ENCODE peak calls at places on chromosome 12, in four cellular contexts. Q, P, F and C are unnamed samples.

GRCh38 chr12:16349132-16349463 is 1.7 kb downstream of the MGST1 start:
- DNase-seq in Q (no peak), P (peak; percentile 66), F (peak; percentile 81), C (peak; percentile 36)

GRCh38 chr12:57745485-57745881 is 644 bp downstream of the TSPAN31 start:
- DNase-seq in F (no peak), P (peak; percentile 50), Q (no peak), C (no peak)

GRCh38 chr12:65894624-65895023 is 70.3 kb downstream of the HMGA2 start:
- DNase-seq in Q (no peak), F (no peak), P (no peak), C (no peak)

GRCh38 chr12:75565795-75566194 is 54.4 kb upstream of the KRR1 start:
- DNase-seq in F (no peak), Q (no peak), P (no peak), C (no peak)

GRCh38 chr12:96766232-96766631 is 140.8 kb upstream of the NEDD1 start:
- DNase-seq in F (peak; percentile 1), Q (peak; percentile 13), P (no peak), C (no peak)

GRCh38 chr12:105083551-105084105 is 630 bp downstream of the ALDH1L2 start:
- DNase-seq in P (peak; percentile 63), Q (no peak), F (no peak), C (peak; percentile 28)

GRCh38 chr12:12902036-12902435 is 10.7 kb downstream of the GPRC5A start:
- DNase-seq in F (no peak), Q (no peak), P (no peak), C (peak; percentile 40)

GRCh38 chr12:107522692-107523477 is 162.7 kb upstream of the PWP1 start:
- DNase-seq in P (peak; percentile 21), Q (peak; percentile 23), F (peak; percentile 20), C (no peak)

GRCh38 chr12:124618291-124618902 is 51.0 kb upstream of the NCOR2 start:
- DNase-seq in F (no peak), P (no peak), Q (no peak), C (no peak)

GRCh38 chr12:25433581-25434325 is 119.3 kb downstream of the LMNTD1 start:
- DNase-seq in P (no peak), Q (no peak), F (no peak), C (peak; percentile 14)

GRCh38 chr12:52794479-52795331 is 1.2 kb downstream of the KRT3 start:
- DNase-seq in Q (no peak), P (no peak), F (no peak), C (no peak)

GRCh38 chr12:119729871-119730270 is 61.9 kb downstream of the PRKAB1 start:
- DNase-seq in P (no peak), F (no peak), Q (no peak), C (no peak)

GRCh38 chr12:71194657-71195056 is 36.9 kb upstream of the TSPAN8 start:
- DNase-seq in P (no peak), Q (no peak), F (no peak), C (no peak)

GRCh38 chr12:52683575-52684300 is 3.5 kb upstream of the KRT1 start:
- DNase-seq in Q (no peak), F (no peak), P (no peak), C (no peak)

GRCh38 chr12:108859923-108860291 is 2.5 kb upstream of the SSH1 start:
- DNase-seq in P (no peak), Q (no peak), F (no peak), C (no peak)

GRCh38 chr12:131164096-131164872 is 210.6 kb downstream of the ADGRD1 start:
- DNase-seq in F (no peak), Q (no peak), P (peak; percentile 38), C (no peak)

GRCh38 chr12:82359115-82359478 is 768 bp downstream of the METTL25 start:
- DNase-seq in Q (no peak), F (no peak), P (peak; percentile 41), C (no peak)

GRCh38 chr12:130816055-130816454 is 23.0 kb downstream of the STX2 start:
- DNase-seq in P (no peak), F (no peak), Q (no peak), C (no peak)

GRCh38 chr12:57456145-57456700 is 1.1 kb downstream of the INHBE start:
- DNase-seq in F (peak; percentile 77), Q (no peak), P (peak; percentile 75), C (peak; percentile 44)

GRCh38 chr12:77152623-77153193 is 87.3 kb upstream of the E2F7 start:
- DNase-seq in P (no peak), F (peak; percentile 5), Q (no peak), C (peak; percentile 68)

GRCh38 chr12:77153706-77154105 is 88.3 kb upstream of the E2F7 start:
- DNase-seq in P (no peak), F (no peak), Q (no peak), C (no peak)

DNA sequence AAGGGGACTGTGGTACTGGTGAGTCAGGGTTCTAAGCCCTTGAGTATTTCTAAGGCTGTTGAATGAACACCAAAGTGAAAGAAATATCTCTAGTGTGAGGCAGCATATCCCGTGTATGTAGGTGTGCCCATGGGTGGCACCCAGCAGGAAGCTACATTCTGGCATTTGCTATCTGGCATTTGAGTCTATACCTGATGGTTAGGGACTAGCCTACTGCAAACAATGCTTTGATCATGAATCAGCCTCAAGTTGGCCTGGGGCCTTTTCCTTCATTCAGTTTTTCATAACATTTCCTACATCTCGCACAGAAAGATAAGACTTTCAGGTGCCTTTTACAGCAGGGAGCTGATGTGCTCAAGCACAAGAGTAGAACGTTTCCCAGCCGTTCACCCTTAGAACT is 85.7 kb upstream of the E2F7 start:
- DNase-seq in Q (no peak), P (no peak), F (no peak), C (no peak)
- TF ChIP-seq JUN in Q (no peak), P (no peak), F (no peak), C (no peak)

DNA sequence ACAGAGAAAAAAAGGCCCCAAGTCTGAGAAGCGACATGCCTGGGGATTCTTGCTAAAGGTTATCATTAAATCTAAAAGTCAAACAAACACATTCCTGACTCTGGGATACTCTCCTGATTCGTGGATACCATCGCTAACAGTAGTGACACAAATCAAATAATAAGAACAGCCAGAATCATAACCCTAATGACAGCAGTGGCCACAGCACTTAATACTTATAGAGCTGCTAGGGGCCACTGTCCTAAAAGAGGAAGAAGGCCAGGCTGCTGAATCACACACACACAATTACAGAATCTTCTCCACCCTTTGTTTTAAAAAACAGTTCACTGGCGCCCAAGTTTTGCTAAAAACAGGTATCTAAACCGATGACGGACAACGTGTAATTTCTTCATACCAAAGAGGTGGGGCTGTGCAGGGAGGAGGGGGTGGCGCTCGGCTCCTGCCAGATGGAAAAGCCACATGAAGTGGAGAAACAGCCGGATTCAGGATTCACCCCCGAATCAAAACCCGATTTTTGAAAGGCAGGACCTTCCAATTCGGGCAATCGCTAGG is 1.1 kb downstream of the CLIP1 start:
- DNase-seq in F (peak; percentile 82), Q (no peak), P (peak; percentile 53), C (no peak)
- TF ChIP-seq POLR2AphosphoS5 in F (no peak), Q (no peak), P (no peak), C (no peak)

DNA sequence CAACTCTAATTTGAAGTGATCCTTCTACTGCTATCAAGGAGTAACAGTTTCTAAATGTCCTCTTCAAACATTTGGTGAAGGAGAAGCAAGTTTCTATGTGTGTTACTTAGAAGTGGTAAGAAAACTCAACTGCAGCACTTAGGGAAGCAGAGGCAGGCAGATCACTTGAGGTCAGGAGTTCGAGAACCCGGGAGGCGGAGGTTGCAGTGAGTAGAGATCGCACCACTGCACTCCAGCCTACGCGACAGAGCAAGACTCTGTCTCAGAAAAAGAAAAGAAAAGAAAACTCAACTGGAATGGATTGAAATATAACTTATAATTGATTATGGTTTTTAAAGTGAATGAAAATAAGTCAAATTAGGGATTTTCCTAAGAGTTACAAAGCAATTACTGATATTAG is 169.7 kb upstream of the ATP2B1 start:
- DNase-seq in Q (no peak), F (no peak), P (no peak), C (no peak)
- H2AFZ ChIP-seq in Q (no peak overlapping the region), F (no peak overlapping the region), P (no peak overlapping the region), C (no peak overlapping the region)

GRCh38 chr12:89180496-89180895 is 171.8 kb downstream of the DUSP6 start:
- DNase-seq in P (no peak), Q (no peak), F (no peak), C (no peak)

GRCh38 chr12:89179245-89179644 is 173.1 kb downstream of the DUSP6 start:
- DNase-seq in F (no peak), Q (no peak), P (no peak), C (no peak)

GRCh38 chr12:89179983-89180382 is 172.3 kb downstream of the DUSP6 start:
- DNase-seq in F (no peak), Q (no peak), P (peak; percentile 19), C (peak; percentile 91)

GRCh38 chr12:89181271-89181920 is 170.9 kb downstream of the DUSP6 start:
- DNase-seq in P (peak; percentile 11), F (no peak), Q (no peak), C (peak; percentile 84)

GRCh38 chr12:89177802-89178201 is 174.5 kb downstream of the DUSP6 start:
- DNase-seq in Q (no peak), F (no peak), P (no peak), C (no peak)
- TF ChIP-seq JUN in Q (no peak), F (no peak), P (no peak), C (no peak)

DNA sequence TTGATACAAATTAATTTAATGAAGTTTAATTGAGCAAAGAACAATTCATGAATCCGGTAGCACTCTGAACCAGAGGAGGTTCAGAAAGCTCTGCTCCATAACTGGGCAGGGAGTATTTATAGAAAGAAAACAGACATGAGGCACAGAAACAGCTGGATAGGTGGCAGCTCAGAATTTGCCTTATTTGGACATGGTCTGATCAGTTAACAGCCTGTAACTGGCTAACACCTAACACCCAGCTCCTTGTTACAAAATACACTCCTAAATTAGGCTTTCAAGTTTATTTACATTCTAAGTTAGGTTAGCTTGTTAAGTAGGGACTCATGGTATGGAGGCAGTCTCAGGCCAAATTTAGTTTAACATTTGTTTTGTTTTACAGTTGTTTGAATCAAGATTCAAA is 67.8 kb upstream of the TMCC3 start:
- DNase-seq in F (no peak), Q (no peak), P (no peak), C (peak; percentile 60)
- TF ChIP-seq POLR2AphosphoS5 in F (no peak), Q (no peak), P (no peak), C (no peak)

GRCh38 chr12:6037459-6037858 is 87.0 kb downstream of the VWF start:
- DNase-seq in Q (no peak), F (no peak), P (no peak), C (no peak)
- H2AFZ ChIP-seq in Q (no peak overlapping the region), F (no peak overlapping the region), P (no peak overlapping the region), C (no peak overlapping the region)

DNA sequence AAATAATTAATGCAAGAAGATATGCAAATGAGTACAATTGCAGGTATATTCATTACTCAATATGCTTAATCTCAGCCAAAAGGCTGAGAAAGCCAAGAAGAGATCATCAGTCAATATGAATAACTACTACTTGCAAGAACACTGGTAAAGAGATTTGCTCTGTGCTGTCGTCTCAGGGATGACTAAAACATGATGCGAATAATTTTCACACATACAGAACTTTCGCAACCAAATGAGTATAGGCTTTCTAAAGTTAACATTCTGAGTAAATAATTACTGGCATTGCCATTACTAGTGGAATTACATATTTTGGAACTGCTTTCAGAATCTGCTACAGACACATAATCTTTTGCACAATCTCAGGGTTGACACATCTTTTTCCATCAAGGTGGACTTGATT is 24.7 kb downstream of the NCKAP1L start:
- DNase-seq in P (no peak), Q (no peak), F (no peak), C (no peak)
- TF ChIP-seq JUN in P (no peak), Q (no peak), F (no peak), C (no peak)